ENCODE peak calls at places on chromosomes 4 and X, in six cellular contexts. Y is tibial artery, J is breast epithelium, C is astrocyte, M is A549, R is transverse colon. H is an unnamed sample.
A peak's percentile ranks its signal among the peaks of the same experiment; 100 is the strongest.

GRCh38 chr4:84482564-84483563 is 16.2 kb downstream of the NKX6-1 start:
- DNase-seq in M (no peak), R (peak; percentile 64), Y (no peak), J (no peak), C (no peak), H (no peak)

GRCh38 chrX:17459008-17459407 is 84.0 kb downstream of the NHS start:
- DNase-seq in R (no peak), M (no peak), Y (peak; percentile 44), J (no peak), C (peak; percentile 88), H (no peak)

GRCh38 chr4:3016839-3017410 is 53.6 kb downstream of the GRK4 start:
- DNase-seq in Y (no peak), R (no peak), C (peak; percentile 14), J (no peak), M (no peak), H (no peak)

GRCh38 chrX:68498508-68499379 is at the start of gene YIPF6:
- DNase-seq in R (peak; percentile 83), C (peak; percentile 61), J (peak; percentile 81), M (peak; percentile 56), Y (peak; percentile 68), H (no peak)

GRCh38 chrX:9746148-9746880 is 19.3 kb downstream of the GPR143 start:
- DNase-seq in Y (no peak), M (no peak), J (no peak), R (no peak), C (peak; percentile 77), H (no peak)

GRCh38 chrX:119423631-119424030 is 24.5 kb downstream of the SLC25A43 start:
- DNase-seq in C (no peak), J (no peak), Y (no peak), M (no peak), R (no peak), H (no peak)

GRCh38 chrX:55074851-55075467 is at the start of gene PAGE2B:
- DNase-seq in C (no peak), M (no peak), Y (no peak), J (no peak), R (no peak), H (no peak)

GRCh38 chr4:47486306-47486705 is 1.2 kb downstream of the ATP10D start:
- DNase-seq in M (no peak), J (no peak), R (no peak), Y (no peak), C (no peak), H (no peak)

GRCh38 chr4:5955201-5955821 is 62.4 kb upstream of the CRMP1 start:
- DNase-seq in M (no peak), J (no peak), R (no peak), Y (no peak), C (no peak), H (no peak)

GRCh38 chr4:7952615-7953014 is 13.0 kb upstream of the AFAP1 start:
- DNase-seq in J (no peak), R (no peak), C (no peak), M (no peak), Y (no peak), H (no peak)

GRCh38 chr4:151426513-151426912 is 17.5 kb downstream of the FHIP1A start:
- DNase-seq in J (no peak), C (no peak), R (no peak), M (no peak), Y (no peak), H (no peak)
- H3K4me1 ChIP-seq in J (no peaks in the 10 kb centered on the region), C (no peaks in the 10 kb centered on the region), R (no peaks in the 10 kb centered on the region), M (no peaks in the 10 kb centered on the region), Y (peaks cover 5% of the 10 kb centered on the region), H (no peaks in the 10 kb centered on the region)

GRCh38 chrX:150700107-150700506 is 6.9 kb downstream of the MTMR1 start:
- DNase-seq in J (no peak), R (no peak), M (no peak), Y (no peak), C (no peak), H (no peak)
- TF ChIP-seq CTCF in J (no peak), R (no peak), M (no peak), Y (no peak), C (no peak), H (no peak)

GRCh38 chr4:68718447-68719074 is 48.1 kb upstream of the UGT2B15 start:
- DNase-seq in M (no peak), C (no peak), J (no peak), R (no peak), Y (no peak), H (no peak)
- H3K4me3 ChIP-seq in M (no peak overlapping the region), C (no peak overlapping the region), J (no peak overlapping the region), R (no peak overlapping the region), Y (no peak overlapping the region), H (no peak overlapping the region)

GRCh38 chr4:95524184-95524583 is 24.6 kb downstream of the UNC5C start:
- DNase-seq in C (no peak), R (no peak), M (no peak), J (no peak), Y (no peak), H (no peak)
- H3K4me1 ChIP-seq in C (no peaks in the 10 kb centered on the region), R (no peaks in the 10 kb centered on the region), M (no peaks in the 10 kb centered on the region), J (no peaks in the 10 kb centered on the region), Y (peaks cover 10% of the 10 kb centered on the region), H (no peaks in the 10 kb centered on the region)

GRCh38 chrX:48083706-48084105 is 12.3 kb upstream of the ZNF630 start:
- DNase-seq in C (no peak), Y (no peak), J (no peak), M (no peak), R (no peak), H (no peak)

GRCh38 chrX:48086119-48086518 is 14.7 kb upstream of the ZNF630 start:
- DNase-seq in R (no peak), C (no peak), M (no peak), J (no peak), Y (no peak), H (no peak)

GRCh38 chrX:48083212-48083611 is 11.8 kb upstream of the ZNF630 start:
- DNase-seq in J (no peak), M (peak; percentile 50), R (peak; percentile 40), C (peak; percentile 10), Y (peak; percentile 23), H (no peak)
- TF ChIP-seq CTCF in J (no peak), M (peak; percentile 34), R (peak; percentile 51), C (peak; percentile 39), Y (peak; percentile 36), H (peak; percentile 56)